ENCODE peak calls at places on chromosome 18, in six cellular contexts. T is IMR-90, J is neural progenitor cell, K is astrocyte, A is mesendoderm, O is neuronal stem cell. U is an unnamed sample.

GRCh38 chr18:32072321-32072720 is 19.4 kb upstream of the RNF138 start:
- DNase-seq in A (no peak), J (no peak), T (no peak), O (no peak), K (no peak), U (no peak)

GRCh38 chr18:78948221-78948620 is 31.4 kb upstream of the SALL3 start:
- DNase-seq in O (no peak), A (no peak), J (no peak), K (no peak), T (no peak), U (no peak)

GRCh38 chr18:79485788-79486355 is 90.1 kb downstream of the NFATC1 start:
- DNase-seq in J (no peak), K (peak), O (no peak), A (no peak), T (peak), U (no peak)

GRCh38 chr18:29823671-29824070 is 1218.9 kb downstream of the DSC3 start:
- DNase-seq in A (no peak), T (no peak), O (no peak), K (no peak), J (no peak), U (no peak)

GRCh38 chr18:8856187-8856586 is 150.8 kb downstream of the MTCL1 start:
- DNase-seq in K (no peak), J (no peak), T (no peak), A (no peak), O (no peak), U (no peak)

GRCh38 chr18:63073481-63073880 is 246.1 kb downstream of the BCL2 start:
- DNase-seq in A (no peak), O (no peak), K (no peak), T (no peak), J (no peak), U (no peak)

GRCh38 chr18:340044-340443 is 72.2 kb upstream of the THOC1 start:
- DNase-seq in O (no peak), J (no peak), T (no peak), A (no peak), K (no peak), U (no peak)

GRCh38 chr18:26792661-26793060 is 72.8 kb downstream of the AQP4 start:
- DNase-seq in A (peak), J (no peak), O (no peak), T (peak), K (peak), U (no peak)

GRCh38 chr18:48548404-48548771 is 9.6 kb downstream of the CTIF start:
- DNase-seq in A (no peak), T (no peak), K (no peak), J (no peak), O (no peak), U (no peak)
- H3K4me2 ChIP-seq in A (no peak), T (no peak), K (peak), J (no peak), O (no peak), U (peak)

GRCh38 chr18:73791081-73791480 is 356.6 kb downstream of the FBXO15 start:
- DNase-seq in O (no peak), T (peak), A (no peak), J (no peak), K (peak), U (no peak)

GRCh38 chr18:73797419-73797818 is 350.2 kb downstream of the FBXO15 start:
- DNase-seq in A (no peak), O (no peak), T (no peak), J (no peak), K (no peak), U (no peak)

GRCh38 chr18:73790582-73790981 is 357.1 kb downstream of the FBXO15 start:
- DNase-seq in A (no peak), J (no peak), K (no peak), O (no peak), T (no peak), U (peak)

GRCh38 chr18:73793386-73793785 is 354.2 kb downstream of the FBXO15 start:
- DNase-seq in A (peak), O (no peak), J (no peak), K (peak), T (peak), U (no peak)
- H3K4me2 ChIP-seq in A (no peak), O (no peak), J (peak), K (peak), T (peak), U (peak)

GRCh38 chr18:34224423-34225217 is at the start of gene NOL4:
- DNase-seq in A (peak), K (peak), J (peak), O (peak), T (no peak), U (no peak)
- H3K4me2 ChIP-seq in A (peak), K (peak), J (peak), O (peak), T (peak), U (peak)

DNA sequence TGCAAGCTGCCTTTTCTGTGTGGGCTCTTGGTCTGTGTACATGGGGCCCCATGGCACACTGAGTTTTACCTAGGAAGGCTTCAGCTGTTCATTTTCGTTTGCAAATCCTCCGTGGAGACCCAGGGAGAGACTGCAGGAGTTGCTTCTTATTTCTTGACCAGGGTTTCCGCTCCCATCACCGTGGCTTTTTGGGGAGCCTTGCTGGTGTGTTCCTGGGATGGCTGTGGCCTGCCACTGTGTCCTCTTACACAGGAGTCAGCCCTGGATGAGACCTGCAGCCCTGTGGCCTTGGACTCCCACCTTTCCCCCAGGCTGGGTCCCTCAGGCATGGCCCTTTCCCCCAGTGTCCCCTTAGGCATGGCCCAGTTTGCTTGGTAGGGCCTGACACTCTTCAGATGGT is 137.0 kb downstream of the FAM210A start:
- DNase-seq in O (no peak), T (no peak), A (no peak), J (no peak), K (no peak), U (no peak)
- H3K4me2 ChIP-seq in O (no peak), T (no peak), A (no peak), J (no peak), K (no peak), U (no peak)

GRCh38 chr18:2971741-2972552 is 41.0 kb downstream of the LPIN2 start:
- DNase-seq in J (no peak), O (no peak), A (no peak), K (no peak), T (no peak), U (no peak)
- H3K4me2 ChIP-seq in J (no peak), O (no peak), A (no peak), K (peak), T (no peak), U (no peak)

GRCh38 chr18:48108136-48108535 is 177.7 kb upstream of the SMAD2 start:
- DNase-seq in T (no peak), K (no peak), A (no peak), O (no peak), J (no peak), U (no peak)

GRCh38 chr18:48106976-48107781 is 176.7 kb upstream of the SMAD2 start:
- DNase-seq in T (no peak), J (no peak), A (peak), O (no peak), K (no peak), U (no peak)

GRCh38 chr18:48105317-48105716 is 174.9 kb upstream of the SMAD2 start:
- DNase-seq in T (no peak), A (peak), O (no peak), J (no peak), K (no peak), U (no peak)

GRCh38 chr18:48104703-48105102 is 174.2 kb upstream of the SMAD2 start:
- DNase-seq in K (no peak), J (no peak), O (no peak), T (no peak), A (no peak), U (no peak)

GRCh38 chr18:48106498-48106897 is 176.0 kb upstream of the SMAD2 start:
- DNase-seq in O (no peak), J (no peak), T (no peak), K (no peak), A (no peak), U (no peak)
- H3K4me2 ChIP-seq in O (no peak), J (no peak), T (no peak), K (no peak), A (no peak), U (no peak)

GRCh38 chr18:24914148-24914525 is 437.8 kb downstream of the ZNF521 start:
- DNase-seq in A (peak), J (no peak), T (no peak), O (no peak), K (no peak), U (no peak)

GRCh38 chr18:24914685-24915267 is 437.2 kb downstream of the ZNF521 start:
- DNase-seq in O (no peak), A (no peak), J (no peak), K (no peak), T (no peak), U (no peak)

GRCh38 chr18:24917767-24918166 is 434.2 kb downstream of the ZNF521 start:
- DNase-seq in T (no peak), A (no peak), K (no peak), O (no peak), J (no peak), U (no peak)

GRCh38 chr18:24913507-24914147 is 438.3 kb downstream of the ZNF521 start:
- DNase-seq in J (no peak), K (no peak), T (no peak), A (peak), O (no peak), U (no peak)

DNA sequence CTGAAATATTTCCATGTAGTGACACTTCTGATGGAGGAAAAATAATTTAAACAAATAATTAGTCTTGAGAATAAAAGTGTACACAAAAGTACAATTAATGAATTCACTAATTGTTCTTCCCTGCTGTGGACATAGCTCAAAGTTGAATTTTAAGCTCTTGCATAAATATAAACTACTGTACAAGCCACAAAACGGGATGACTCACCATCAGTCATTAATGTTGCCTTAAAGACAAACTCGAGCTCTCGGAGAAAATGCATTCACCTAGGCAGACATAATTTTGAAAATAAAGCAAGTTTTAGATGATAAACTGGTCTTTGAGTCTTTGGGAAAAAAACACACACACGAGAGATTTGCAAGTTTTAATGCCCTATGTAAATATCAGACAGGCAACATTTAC is 436.4 kb downstream of the ZNF521 start:
- DNase-seq in K (peak), A (no peak), O (no peak), T (peak), J (no peak), U (no peak)
- H3K4me2 ChIP-seq in K (no peak), A (no peak), O (no peak), T (no peak), J (no peak), U (no peak)

GRCh38 chr18:57881818-57882413 is 78.8 kb upstream of the ATP8B1 start:
- DNase-seq in A (peak), O (peak), T (peak), J (peak), K (peak), U (no peak)
- H3K4me2 ChIP-seq in A (no peak), O (no peak), T (no peak), J (no peak), K (no peak), U (no peak)